ENCODE peak calls at places on chromosomes 6 and 20, in ten cellular contexts. Y is left lung; H is iPS DF 19.7; L is lower lobe of right lung; C is naive thymus-derived CD8-positive, alpha-beta T cell; B is fibroblast of mammary gland; X is KG1; N is anterior cingulate cortex; I is nephron progenitor cell; O is left ventricle myocardium superior. Z is an unnamed sample.

GRCh38 chr6:132391391-132392291 is 9.6 kb downstream of the MOXD1 start:
- DNase-seq in Y (no peak), H (no peak), L (no peak), C (no peak), B (peak), X (no peak), N (no peak), I (no peak), O (peak), Z (no peak)

GRCh38 chr20:50762435-50763201 is 31.2 kb downstream of the PARD6B start:
- DNase-seq in Y (no peak), H (no peak), L (peak), C (no peak), B (peak), X (no peak), N (peak), I (no peak), O (peak), Z (peak)

GRCh38 chr20:17419459-17419858 is 111.7 kb downstream of the BFSP1 start:
- DNase-seq in Y (no peak), H (no peak), L (no peak), C (no peak), B (no peak), X (no peak), N (no peak), I (no peak), O (no peak), Z (no peak)

GRCh38 chr20:25281541-25281991 is 33.7 kb downstream of the PYGB start:
- DNase-seq in Y (peak), H (no peak), L (peak), C (no peak), B (no peak), X (no peak), N (no peak), I (no peak), O (peak), Z (no peak)

GRCh38 chr6:2862712-2863174 is 21.1 kb upstream of the SERPINB1 start:
- DNase-seq in Y (no peak), H (no peak), L (no peak), C (no peak), B (no peak), X (no peak), N (no peak), I (no peak), O (no peak), Z (no peak)

GRCh38 chr20:2330090-2330695 is 34.4 kb downstream of the TGM3 start:
- DNase-seq in Y (no peak), H (no peak), L (no peak), C (no peak), B (no peak), X (no peak), N (no peak), I (no peak), O (no peak), Z (no peak)

GRCh38 chr20:13736792-13737191 is 47.9 kb downstream of the ESF1 start:
- DNase-seq in Y (no peak), H (no peak), L (no peak), C (no peak), B (peak), X (no peak), N (no peak), I (no peak), O (no peak), Z (no peak)

GRCh38 chr6:13929196-13929595 is 4.4 kb downstream of the RNF182 start:
- DNase-seq in Y (no peak), H (no peak), L (no peak), C (no peak), B (no peak), X (no peak), N (no peak), I (no peak), O (no peak), Z (no peak)

GRCh38 chr6:72657798-72658197 is 35.9 kb downstream of the KCNQ5 start:
- DNase-seq in Y (no peak), H (no peak), L (no peak), C (no peak), B (peak), X (no peak), N (no peak), I (no peak), O (no peak), Z (no peak)

GRCh38 chr6:169851641-169852503 is 100.5 kb downstream of the ERMARD start:
- DNase-seq in Y (no peak), H (no peak), L (no peak), C (no peak), B (no peak), X (no peak), N (no peak), I (no peak), O (no peak), Z (no peak)

GRCh38 chr20:25493748-25494505 is 86.5 kb downstream of the GINS1 start:
- DNase-seq in Y (peak), H (no peak), L (no peak), C (no peak), B (no peak), X (no peak), N (no peak), I (no peak), O (no peak), Z (no peak)

GRCh38 chr6:2770171-2770570 is 5.0 kb downstream of the WRNIP1 start:
- DNase-seq in Y (no peak), H (no peak), L (no peak), C (no peak), B (no peak), X (no peak), N (no peak), I (no peak), O (peak), Z (no peak)

GRCh38 chr6:167849846-167850459 is 23.2 kb downstream of the AFDN start:
- DNase-seq in Y (no peak), H (peak), L (no peak), C (no peak), B (no peak), X (no peak), N (no peak), I (no peak), O (no peak), Z (no peak)

GRCh38 chr20:48278961-48279481 is 493.7 kb upstream of the SULF2 start:
- DNase-seq in Y (no peak), H (no peak), L (no peak), C (no peak), B (peak), X (no peak), N (no peak), I (no peak), O (no peak), Z (no peak)

GRCh38 chr6:71410681-71411080 is 122.1 kb downstream of the OGFRL1 start:
- DNase-seq in Y (no peak), H (no peak), L (no peak), C (no peak), B (peak), X (no peak), N (no peak), I (no peak), O (no peak), Z (no peak)

GRCh38 chr6:62652692-62653328 is 366.8 kb upstream of the KHDRBS2 start:
- DNase-seq in Y (no peak), H (no peak), L (no peak), C (no peak), B (peak), X (no peak), N (no peak), I (no peak), O (no peak), Z (no peak)

GRCh38 chr6:142805042-142805441 is 139.9 kb downstream of the HIVEP2 start:
- DNase-seq in Y (no peak), H (no peak), L (no peak), C (no peak), B (no peak), X (no peak), N (no peak), I (no peak), O (no peak), Z (no peak)

GRCh38 chr6:154951400-154952200 is 43.5 kb upstream of the TIAM2 start:
- DNase-seq in Y (no peak), H (no peak), L (no peak), C (peak), B (no peak), X (peak), N (no peak), I (no peak), O (no peak), Z (no peak)

GRCh38 chr20:62252342-62252966 is 14.1 kb downstream of the OSBPL2 start:
- DNase-seq in Y (peak), H (no peak), L (no peak), C (no peak), B (peak), X (no peak), N (no peak), I (no peak), O (no peak), Z (no peak)

GRCh38 chr6:106974337-106974998 is at the start of gene CD24:
- DNase-seq in Y (peak), H (no peak), L (peak), C (peak), B (no peak), X (no peak), N (no peak), I (peak), O (peak), Z (no peak)

GRCh38 chr20:47857994-47858557 is 72.8 kb upstream of the SULF2 start:
- DNase-seq in Y (no peak), H (no peak), L (no peak), C (no peak), B (peak), X (no peak), N (no peak), I (no peak), O (no peak), Z (no peak)

GRCh38 chr6:169445227-169445626 is 191.6 kb upstream of the THBS2 start:
- DNase-seq in Y (no peak), H (no peak), L (no peak), C (no peak), B (no peak), X (no peak), N (no peak), I (no peak), O (no peak), Z (no peak)

GRCh38 chr6:84057908-84058307 is 24.3 kb downstream of the MRAP2 start:
- DNase-seq in Y (no peak), H (no peak), L (no peak), C (no peak), B (no peak), X (no peak), N (no peak), I (no peak), O (no peak), Z (no peak)

GRCh38 chr6:151043944-151044343 is 178.4 kb downstream of the MTHFD1L start:
- DNase-seq in Y (no peak), H (no peak), L (no peak), C (no peak), B (no peak), X (no peak), N (no peak), I (no peak), O (no peak), Z (no peak)

GRCh38 chr6:106146852-106147351 is 60.8 kb downstream of the PRDM1 start:
- DNase-seq in Y (no peak), H (no peak), L (no peak), C (no peak), B (peak), X (no peak), N (no peak), I (no peak), O (no peak), Z (no peak)

GRCh38 chr6:32369678-32370077 is 2.0 kb downstream of the TSBP1 start:
- DNase-seq in Y (no peak), H (no peak), L (no peak), C (no peak), B (peak), X (no peak), N (no peak), I (no peak), O (no peak), Z (no peak)

GRCh38 chr6:4817551-4817950 is 41.3 kb downstream of the CDYL start:
- DNase-seq in Y (no peak), H (no peak), L (no peak), C (no peak), B (peak), X (no peak), N (no peak), I (no peak), O (no peak), Z (no peak)

GRCh38 chr20:3764659-3765058 is 2.9 kb downstream of the ADISSP start:
- DNase-seq in Y (no peak), H (no peak), L (peak), C (no peak), B (no peak), X (no peak), N (no peak), I (no peak), O (no peak), Z (no peak)

GRCh38 chr20:56890011-56890410 is 260.9 kb downstream of the TFAP2C start:
- DNase-seq in Y (no peak), H (no peak), L (no peak), C (no peak), B (no peak), X (no peak), N (no peak), I (no peak), O (no peak), Z (no peak)

GRCh38 chr20:45061244-45061643 is 39.7 kb downstream of the KCNS1 start:
- DNase-seq in Y (no peak), H (no peak), L (no peak), C (no peak), B (peak), X (no peak), N (no peak), I (no peak), O (no peak), Z (no peak)

GRCh38 chr6:11727356-11727755 is 51.2 kb downstream of the ADTRP start:
- DNase-seq in Y (no peak), H (no peak), L (no peak), C (no peak), B (peak), X (no peak), N (no peak), I (no peak), O (no peak), Z (no peak)

GRCh38 chr6:101401792-101402617 is 8.5 kb downstream of the GRIK2 start:
- DNase-seq in Y (peak), H (no peak), L (no peak), C (no peak), B (no peak), X (no peak), N (no peak), I (peak), O (peak), Z (peak)

GRCh38 chr20:63061701-63062100 is 54.9 kb upstream of the BHLHE23 start:
- DNase-seq in Y (peak), H (no peak), L (peak), C (no peak), B (no peak), X (no peak), N (no peak), I (no peak), O (peak), Z (no peak)

GRCh38 chr6:139126255-139126654 is 8.6 kb upstream of the HECA start:
- DNase-seq in Y (no peak), H (no peak), L (no peak), C (no peak), B (peak), X (no peak), N (no peak), I (no peak), O (no peak), Z (peak)